ENCODE peak calls at places on chromosomes 1 and 21, in nine cellular contexts. B is hepatocyte; Q is sigmoid colon; W is neural progenitor cell; V is CD4-positive, CD25-positive, alpha-beta regulatory T cell; I is heart right ventricle; N is fibroblast of lung; F is mucosa of descending colon; E is mesendoderm. Z is an unnamed sample. For H3K4me1, the result is how much of the 10 kb centered on the place peaks cover.

GRCh38 chr1:104804147-104804546 is 1054.4 kb downstream of the AMY1C start:
- DNase-seq in Q (no peak), B (no peak), V (no peak), F (no peak), W (no peak), I (no peak), N (no peak), E (no peak), Z (no peak)

GRCh38 chr1:160997323-160998038 is 23.5 kb downstream of the F11R start:
- DNase-seq in V (peak), W (peak), F (peak), E (peak), N (peak), I (peak), Q (no peak), B (peak), Z (no peak)

GRCh38 chr1:48084826-48085225 is 87.6 kb upstream of the TRABD2B start:
- DNase-seq in F (no peak), I (no peak), B (no peak), N (no peak), W (no peak), V (no peak), E (no peak), Q (no peak), Z (no peak)

GRCh38 chr1:220487297-220487820 is 40.6 kb upstream of the MARK1 start:
- DNase-seq in F (peak), Q (no peak), N (peak), W (peak), I (no peak), B (peak), V (peak), E (peak), Z (no peak)

GRCh38 chr1:67433830-67434229 is 3.6 kb upstream of the SERBP1 start:
- DNase-seq in W (no peak), F (no peak), Q (no peak), B (no peak), E (no peak), I (no peak), V (no peak), N (no peak), Z (no peak)

GRCh38 chr1:3940081-3940755 is 40.1 kb upstream of the C1orf174 start:
- DNase-seq in I (no peak), E (no peak), V (no peak), F (no peak), W (no peak), B (no peak), Q (no peak), N (no peak), Z (no peak)

GRCh38 chr1:9203623-9204022 is 31.0 kb upstream of the H6PD start:
- DNase-seq in V (peak), I (no peak), B (no peak), F (no peak), N (no peak), W (no peak), Q (no peak), E (no peak), Z (no peak)

GRCh38 chr1:180935326-180936109 is 22.8 kb downstream of the KIAA1614 start:
- DNase-seq in V (no peak), I (no peak), B (peak), W (peak), N (no peak), E (no peak), Q (no peak), F (peak), Z (no peak)

GRCh38 chr1:114369930-114370329 is 141.1 kb downstream of the TRIM33 start:
- DNase-seq in I (no peak), W (no peak), B (no peak), V (no peak), Q (no peak), N (no peak), E (no peak), F (no peak), Z (no peak)

GRCh38 chr21:23887709-23888303 is 1719.5 kb downstream of the MRPL39 start:
- DNase-seq in I (no peak), B (no peak), E (no peak), F (no peak), W (no peak), N (no peak), Q (no peak), V (peak), Z (no peak)

GRCh38 chr1:56589369-56589768 is 10.0 kb upstream of the PLPP3 start:
- DNase-seq in E (no peak), B (no peak), N (no peak), W (no peak), F (no peak), V (no peak), Q (no peak), I (no peak), Z (no peak)

GRCh38 chr1:6800728-6801127 is 15.5 kb downstream of the CAMTA1 start:
- DNase-seq in B (no peak), V (no peak), N (peak), Q (no peak), F (no peak), W (no peak), I (no peak), E (no peak), Z (no peak)

GRCh38 chr21:31710586-31710985 is 21.3 kb downstream of the SCAF4 start:
- DNase-seq in E (no peak), B (no peak), N (peak), W (no peak), V (no peak), F (no peak), I (no peak), Q (no peak), Z (no peak)
- H3K4me1 ChIP-seq in E (under half), B (under half), N (under half), W (under half), V (under half), F (under half), I (half or more), Q (under half), Z (under half)

GRCh38 chr1:27154469-27154990 is 395 bp downstream of the SLC9A1 start:
- DNase-seq in W (no peak), Q (no peak), V (no peak), F (no peak), B (no peak), I (no peak), E (no peak), N (no peak), Z (no peak)

GRCh38 chr1:27157194-27157593 is 2.3 kb upstream of the SLC9A1 start:
- DNase-seq in F (no peak), W (no peak), I (no peak), Q (no peak), E (no peak), B (no peak), V (no peak), N (no peak), Z (no peak)

GRCh38 chr1:27153927-27154358 is 982 bp downstream of the SLC9A1 start:
- DNase-seq in I (no peak), W (no peak), N (no peak), F (peak), B (no peak), Q (no peak), V (no peak), E (no peak), Z (no peak)

GRCh38 chr1:27153549-27153886 is 1.4 kb downstream of the SLC9A1 start:
- DNase-seq in V (no peak), W (no peak), F (peak), N (no peak), E (no peak), Q (no peak), I (no peak), B (no peak), Z (no peak)

GRCh38 chr1:27154991-27155781 is at the start of gene SLC9A1:
- DNase-seq in I (peak), Q (peak), F (peak), W (peak), V (peak), E (peak), N (peak), B (peak), Z (peak)
- H3K4me3 ChIP-seq in I (peak), Q (peak), F (peak), W (peak), V (peak), E (peak), N (peak), B (peak), Z (peak)

GRCh38 chr21:38820471-38821239 is 14.9 kb downstream of the ETS2 start:
- DNase-seq in V (no peak), F (peak), N (no peak), W (no peak), E (no peak), Q (no peak), B (no peak), I (no peak), Z (no peak)

GRCh38 chr21:38818336-38818723 is 12.6 kb downstream of the ETS2 start:
- DNase-seq in E (no peak), V (no peak), N (no peak), I (no peak), F (no peak), B (no peak), W (no peak), Q (no peak), Z (no peak)

GRCh38 chr21:38817371-38818335 is 11.9 kb downstream of the ETS2 start:
- DNase-seq in B (no peak), I (no peak), F (no peak), N (peak), V (no peak), Q (no peak), E (no peak), W (no peak), Z (no peak)

GRCh38 chr21:38819719-38820147 is 14.0 kb downstream of the ETS2 start:
- DNase-seq in B (peak), N (peak), E (no peak), F (peak), I (no peak), V (no peak), Q (no peak), W (no peak), Z (no peak)

GRCh38 chr21:38819051-38819718 is 13.5 kb downstream of the ETS2 start:
- DNase-seq in W (no peak), F (no peak), N (no peak), V (no peak), Q (no peak), I (no peak), B (no peak), E (no peak), Z (no peak)
- H3K4me1 ChIP-seq in W (under half), F (under half), N (under half), V (under half), Q (half or more), I (under half), B (under half), E (under half), Z (under half)

DNA sequence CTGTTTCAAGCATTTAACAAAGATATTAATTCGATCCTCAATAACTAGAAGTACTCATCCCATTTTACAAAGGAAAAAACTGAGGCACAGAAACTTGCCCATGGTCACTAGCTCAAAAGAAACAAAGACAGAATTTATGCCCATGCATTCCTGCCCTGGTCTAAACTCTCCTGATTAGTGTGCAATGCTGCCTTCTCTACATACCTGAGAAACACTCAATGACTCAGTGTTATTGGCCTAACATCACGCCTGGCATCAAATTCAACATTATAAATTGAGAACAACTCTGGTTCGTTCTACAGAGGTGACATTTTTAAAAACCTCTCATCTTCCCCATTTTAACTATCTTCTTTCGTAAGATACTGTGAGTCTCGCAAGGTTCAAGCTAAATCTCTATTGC is 5.2 kb downstream of the APP start:
- DNase-seq in F (no peak), W (no peak), B (no peak), V (no peak), Q (no peak), E (no peak), I (no peak), N (peak), Z (no peak)
- H3K4me3 ChIP-seq in F (no peak), W (no peak), B (no peak), V (no peak), Q (no peak), E (no peak), I (no peak), N (no peak), Z (no peak)

GRCh38 chr1:110112143-110112542 is at the start of gene UBL4B:
- DNase-seq in F (no peak), E (no peak), V (no peak), W (no peak), N (no peak), B (no peak), Q (no peak), I (no peak), Z (no peak)

GRCh38 chr1:110112656-110113055 is 413 bp downstream of the UBL4B start:
- DNase-seq in W (no peak), E (no peak), Q (no peak), B (no peak), V (no peak), I (no peak), N (no peak), F (no peak), Z (no peak)

GRCh38 chr1:110114784-110115183 is 2.5 kb downstream of the UBL4B start:
- DNase-seq in N (no peak), E (no peak), Q (no peak), I (no peak), B (no peak), F (no peak), V (no peak), W (no peak), Z (no peak)

GRCh38 chr1:110114173-110114572 is 1.9 kb downstream of the UBL4B start:
- DNase-seq in F (no peak), E (no peak), N (no peak), Q (no peak), B (no peak), W (no peak), I (no peak), V (no peak), Z (no peak)

GRCh38 chr1:110113551-110113950 is 1.3 kb downstream of the UBL4B start:
- DNase-seq in V (no peak), Q (no peak), B (no peak), W (no peak), E (no peak), F (no peak), I (no peak), N (no peak), Z (no peak)
- H3K4me1 ChIP-seq in V (under half), Q (under half), B (under half), W (under half), E (under half), F (under half), I (under half), N (under half), Z (under half)

GRCh38 chr1:208241541-208241940 is 2.6 kb downstream of the PLXNA2 start:
- DNase-seq in N (no peak), F (no peak), W (no peak), Q (peak), I (no peak), B (no peak), E (no peak), V (no peak), Z (no peak)
- H3K4me3 ChIP-seq in N (no peak), F (peak), W (no peak), Q (peak), I (peak), B (no peak), E (peak), V (no peak), Z (no peak)

GRCh38 chr1:214317300-214317699 is 36.3 kb downstream of the SMYD2 start:
- DNase-seq in N (no peak), W (no peak), F (no peak), E (peak), V (no peak), Q (no peak), B (no peak), I (no peak), Z (no peak)
- H3K4me1 ChIP-seq in N (under half), W (under half), F (under half), E (under half), V (under half), Q (under half), B (under half), I (half or more), Z (under half)

GRCh38 chr1:77649127-77649526 is 33.3 kb downstream of the ZZZ3 start:
- DNase-seq in N (no peak), V (no peak), F (no peak), I (no peak), E (no peak), Q (no peak), W (no peak), B (no peak), Z (no peak)
- H3K4me3 ChIP-seq in N (no peak), V (no peak), F (no peak), I (no peak), E (no peak), Q (no peak), W (no peak), B (no peak), Z (no peak)

GRCh38 chr1:243396876-243397275 is 141.0 kb downstream of the SDCCAG8 start:
- DNase-seq in B (no peak), W (no peak), E (no peak), N (no peak), I (no peak), Q (no peak), V (no peak), F (no peak), Z (no peak)
- H3K4me1 ChIP-seq in B (under half), W (under half), E (under half), N (under half), I (under half), Q (under half), V (under half), F (under half), Z (under half)

GRCh38 chr1:150995896-150996295 is 10.8 kb downstream of the MINDY1 start:
- DNase-seq in W (peak), N (no peak), E (peak), F (no peak), Q (peak), B (peak), I (no peak), V (no peak), Z (no peak)
- H3K4me3 ChIP-seq in W (no peak), N (no peak), E (no peak), F (no peak), Q (no peak), B (no peak), I (peak), V (peak), Z (no peak)

Z was measured in effector memory CD4-positive, alpha-beta T cell.